ENCODE peak calls at places on chromosomes 6 and 20, in four cellular contexts. S is IMR-90, B is body of pancreas, M is GM13976. U is an unnamed sample.

GRCh38 chr6:96940322-96940721 is 15.8 kb downstream of the KLHL32 start:
- DNase-seq in B (no peak), S (no peak), M (no peak), U (no peak)

GRCh38 chr6:95094751-95095150 is 482.6 kb upstream of the MANEA start:
- DNase-seq in S (peak; percentile 71), B (no peak), M (no peak), U (no peak)

GRCh38 chr6:31927242-31927867 is at the start of gene C2:
- DNase-seq in B (no peak), S (no peak), M (no peak), U (no peak)

GRCh38 chr6:34866509-34866908 is 21.3 kb downstream of the TAF11 start:
- DNase-seq in M (no peak), B (no peak), S (no peak), U (no peak)

GRCh38 chr6:163404825-163405265 is 9.7 kb upstream of the QKI start:
- DNase-seq in B (peak; percentile 14), S (no peak), M (no peak), U (peak; percentile 79)

GRCh38 chr20:25072226-25072811 is 9.6 kb downstream of the VSX1 start:
- DNase-seq in S (no peak), B (no peak), M (no peak), U (no peak)

GRCh38 chr6:146985111-146985510 is 219.1 kb upstream of the STXBP5 start:
- DNase-seq in S (no peak), M (no peak), B (no peak), U (no peak)

GRCh38 chr6:108872001-108872974 is 24.1 kb downstream of the ARMC2 start:
- DNase-seq in M (no peak), B (no peak), S (no peak), U (peak; percentile 70)

GRCh38 chr6:114941078-114941477 is 598.3 kb upstream of the HS3ST5 start:
- DNase-seq in M (no peak), B (no peak), S (no peak), U (no peak)

GRCh38 chr6:158042245-158042798 is 60.7 kb downstream of the SYNJ2 start:
- DNase-seq in B (no peak), S (peak; percentile 93), M (no peak), U (no peak)

GRCh38 chr6:120869397-120869796 is 464.9 kb downstream of the TBC1D32 start:
- DNase-seq in S (no peak), B (no peak), M (no peak), U (no peak)

GRCh38 chr6:28710466-28711191 is 184.9 kb downstream of the GPX5 start:
- DNase-seq in B (no peak), S (peak; percentile 58), M (no peak), U (no peak)

GRCh38 chr6:11231564-11232176 is 798 bp downstream of the NEDD9 start:
- DNase-seq in M (no peak), S (no peak), B (no peak), U (no peak)

GRCh38 chr6:37170273-37171140 is 555 bp downstream of the PIM1 start:
- DNase-seq in B (peak; percentile 69), M (peak; percentile 44), S (peak; percentile 28), U (peak; percentile 64)

GRCh38 chr20:46894971-46895905 is 595 bp downstream of the EYA2 start:
- DNase-seq in B (peak; percentile 7), S (peak; percentile 68), M (no peak), U (no peak)

GRCh38 chr20:48463916-48464315 is 363.9 kb downstream of the PREX1 start:
- DNase-seq in B (no peak), M (no peak), S (peak; percentile 63), U (no peak)

GRCh38 chr20:62879275-62880146 is 17.9 kb upstream of the TCFL5 start:
- DNase-seq in B (no peak), S (no peak), M (no peak), U (no peak)

GRCh38 chr6:125924169-125924568 is 32.4 kb upstream of the HINT3 start:
- DNase-seq in S (no peak), B (no peak), M (no peak), U (no peak)

GRCh38 chr6:110681543-110682459 is 133.5 kb downstream of the CDK19 start:
- DNase-seq in S (peak; percentile 23), M (no peak), B (no peak), U (no peak)

GRCh38 chr6:82415820-82416219 is 52.2 kb downstream of the TPBG start:
- DNase-seq in B (no peak), S (no peak), M (no peak), U (no peak)

GRCh38 chr6:163179721-163180120 is 234.8 kb upstream of the QKI start:
- DNase-seq in B (no peak), S (no peak), M (no peak), U (no peak)

GRCh38 chr20:5511505-5511904 is 194.8 kb upstream of the PROKR2 start:
- DNase-seq in S (no peak), M (no peak), B (no peak), U (no peak)

GRCh38 chr20:54914995-54915394 is 439.6 kb downstream of the DOK5 start:
- DNase-seq in M (no peak), B (no peak), S (no peak), U (no peak)

GRCh38 chr6:112282217-112282616 is 27.9 kb upstream of the LAMA4 start:
- DNase-seq in M (no peak), B (no peak), S (peak; percentile 97), U (no peak)

GRCh38 chr20:50446351-50447101 is 63.7 kb upstream of the PTPN1 start:
- DNase-seq in B (no peak), M (no peak), S (no peak), U (peak; percentile 65)

GRCh38 chr6:15476631-15477380 is 186.0 kb downstream of the DTNBP1 start:
- DNase-seq in M (no peak), S (peak; percentile 88), B (no peak), U (no peak)

GRCh38 chr20:1441133-1441532 is 25.5 kb downstream of the NSFL1C start:
- DNase-seq in M (no peak), S (no peak), B (no peak), U (no peak)

GRCh38 chr6:36577298-36577697 is 16.9 kb upstream of the SRSF3 start:
- DNase-seq in B (peak; percentile 15), M (no peak), S (peak; percentile 79), U (no peak)

GRCh38 chr20:57030611-57031600 is 235.5 kb downstream of the BMP7 start:
- DNase-seq in B (no peak), M (no peak), S (peak; percentile 27), U (peak; percentile 15)

GRCh38 chr20:63641146-63641791 is 12.0 kb downstream of the STMN3 start:
- DNase-seq in M (no peak), S (no peak), B (no peak), U (no peak)

GRCh38 chr6:148472495-148473105 is 130.0 kb downstream of the SASH1 start:
- DNase-seq in M (no peak), B (no peak), S (no peak), U (no peak)

GRCh38 chr6:16239090-16239797 is 857 bp downstream of the GMPR start:
- DNase-seq in B (peak; percentile 83), M (peak; percentile 46), S (peak; percentile 44), U (no peak)

GRCh38 chr6:13754644-13755043 is 43.0 kb upstream of the RANBP9 start:
- DNase-seq in M (no peak), S (no peak), B (no peak), U (no peak)

GRCh38 chr20:20019123-20019522 is 2.0 kb downstream of the NAA20 start:
- DNase-seq in S (no peak), M (no peak), B (peak; percentile 75), U (no peak)

GRCh38 chr6:9140861-9141534 is 705.7 kb upstream of the SLC35B3 start:
- DNase-seq in M (no peak), B (peak; percentile 6), S (peak; percentile 58), U (no peak)

GRCh38 chr6:79676785-79677736 is 45.9 kb downstream of the SH3BGRL2 start:
- DNase-seq in M (no peak), S (no peak), B (no peak), U (no peak)

GRCh38 chr20:59835448-59836395 is 97.7 kb downstream of the SYCP2 start:
- DNase-seq in M (peak; percentile 6), B (peak; percentile 26), S (peak; percentile 5), U (no peak)

GRCh38 chr6:71197770-71198169 is 90.8 kb upstream of the OGFRL1 start:
- DNase-seq in M (no peak), B (no peak), S (peak; percentile 81), U (no peak)

GRCh38 chr6:68400396-68400795 is 234.7 kb upstream of the ADGRB3 start:
- DNase-seq in M (no peak), B (no peak), S (no peak), U (no peak)
- TF ChIP-seq CTCF in M (no peak), B (no peak), S (no peak), U (no peak)

GRCh38 chr6:144216668-144217218 is 66.4 kb downstream of the STX11 start:
- DNase-seq in B (no peak), M (peak; percentile 77), S (no peak), U (peak; percentile 63)
- TF ChIP-seq CTCF in B (peak; percentile 33), M (no peak), S (peak; percentile 15), U (peak; percentile 41)

GRCh38 chr6:91572855-91573254 is 986.0 kb upstream of the MAP3K7 start:
- DNase-seq in M (no peak), S (no peak), B (no peak), U (no peak)
- TF ChIP-seq CTCF in M (no peak), S (no peak), B (no peak), U (no peak)

GRCh38 chr6:42041131-42042055 is 8.9 kb upstream of the TAF8 start:
- DNase-seq in M (peak; percentile 9), S (no peak), B (no peak), U (no peak)

GRCh38 chr6:42045538-42046460 is 4.5 kb upstream of the TAF8 start:
- DNase-seq in B (peak; percentile 96), S (peak; percentile 73), M (peak; percentile 61), U (peak; percentile 62)

GRCh38 chr6:42042108-42042507 is 8.2 kb upstream of the TAF8 start:
- DNase-seq in M (no peak), B (no peak), S (no peak), U (no peak)

GRCh38 chr6:42046491-42047219 is 3.7 kb upstream of the TAF8 start:
- DNase-seq in M (no peak), S (peak; percentile 65), B (no peak), U (no peak)

GRCh38 chr6:42043787-42044475 is 6.4 kb upstream of the TAF8 start:
- DNase-seq in S (peak; percentile 79), B (peak; percentile 85), M (peak; percentile 86), U (peak; percentile 86)
- TF ChIP-seq CTCF in S (peak; percentile 96), B (peak; percentile 95), M (peak; percentile 93), U (peak; percentile 96)

U was measured in CD14-positive monocyte.